ENCODE peak calls at places on chromosomes 13 and 19, in five cellular contexts. W, S, N, P and H are unnamed samples.

GRCh38 chr19:1907563-1908363 is 2.6 kb downstream of the ADAT3 start:
- DNase-seq in W (no peak), S (no peak), N (no peak), P (no peak), H (no peak)

GRCh38 chr13:72221276-72221962 is 354.4 kb upstream of the DACH1 start:
- DNase-seq in W (no peak), S (peak; percentile 83), N (peak; percentile 46), P (peak; percentile 6), H (peak; percentile 28)

GRCh38 chr13:27012482-27013197 is 159.0 kb downstream of the USP12 start:
- DNase-seq in W (no peak), S (no peak), N (no peak), P (no peak), H (no peak)

GRCh38 chr13:93420206-93420605 is 193.6 kb downstream of the GPC6 start:
- DNase-seq in W (no peak), S (no peak), N (no peak), P (no peak), H (no peak)

GRCh38 chr19:36041831-36042230 is 9.2 kb upstream of the CLIP3 start:
- DNase-seq in W (no peak), S (peak; percentile 36), N (no peak), P (no peak), H (no peak)

GRCh38 chr13:48412881-48413351 is at the start of gene LPAR6:
- DNase-seq in W (peak; percentile 35), S (peak; percentile 66), N (no peak), P (no peak), H (no peak)

GRCh38 chr13:29737061-29737460 is 113.4 kb downstream of the UBL3 start:
- DNase-seq in W (no peak), S (no peak), N (no peak), P (no peak), H (no peak)

GRCh38 chr19:16470911-16471811 is 609 bp downstream of the EPS15L1 start:
- DNase-seq in W (no peak), S (peak; percentile 38), N (no peak), P (peak; percentile 42), H (peak; percentile 14)

GRCh38 chr13:112887151-112887550 is 81.9 kb upstream of the MCF2L start:
- DNase-seq in W (no peak), S (no peak), N (no peak), P (no peak), H (no peak)

GRCh38 chr13:48857576-48857975 is 118.1 kb upstream of the FNDC3A start:
- DNase-seq in W (no peak), S (no peak), N (no peak), P (no peak), H (no peak)

GRCh38 chr19:2550431-2551171 is 74.7 kb downstream of the GADD45B start:
- DNase-seq in W (peak; percentile 25), S (no peak), N (no peak), P (no peak), H (peak; percentile 97)

GRCh38 chr19:19480688-19481087 is 34.7 kb downstream of the TSSK6 start:
- DNase-seq in W (no peak), S (no peak), N (no peak), P (peak; percentile 26), H (no peak)

GRCh38 chr13:63979951-63980350 is 2564.3 kb upstream of the PCDH20 start:
- DNase-seq in W (no peak), S (no peak), N (no peak), P (no peak), H (no peak)

GRCh38 chr13:24083141-24083540 is 77.4 kb upstream of the SPATA13 start:
- DNase-seq in W (no peak), S (no peak), N (no peak), P (no peak), H (no peak)

GRCh38 chr13:100039740-100040139 is 49.2 kb upstream of the PCCA start:
- DNase-seq in W (no peak), S (no peak), N (no peak), P (no peak), H (no peak)

GRCh38 chr19:11130824-11131455 is 24.6 kb downstream of the SPC24 start:
- DNase-seq in W (peak; percentile 27), S (peak; percentile 86), N (peak; percentile 79), P (peak; percentile 84), H (peak; percentile 62)

GRCh38 chr19:6022570-6023049 is 44.7 kb upstream of the RANBP3 start:
- DNase-seq in W (no peak), S (no peak), N (no peak), P (no peak), H (no peak)

GRCh38 chr13:85316501-85316900 is 482.7 kb downstream of the SLITRK6 start:
- DNase-seq in W (no peak), S (no peak), N (no peak), P (no peak), H (no peak)

GRCh38 chr19:30795727-30796126 is 423.5 kb downstream of the ZNF536 start:
- DNase-seq in W (no peak), S (no peak), N (no peak), P (no peak), H (no peak)

GRCh38 chr19:31350693-31351211 is 1.5 kb upstream of the TSHZ3 start:
- DNase-seq in W (peak; percentile 23), S (peak; percentile 59), N (peak; percentile 76), P (peak; percentile 46), H (peak; percentile 4)

GRCh38 chr19:1312732-1313694 is 27.3 kb downstream of the EFNA2 start:
- DNase-seq in W (no peak), S (no peak), N (no peak), P (no peak), H (peak; percentile 30)

GRCh38 chr13:113746143-113746525 is 12.9 kb upstream of the TMEM255B start:
- DNase-seq in W (no peak), S (no peak), N (no peak), P (no peak), H (no peak)

GRCh38 chr13:101919541-101920306 is 467.2 kb downstream of the ITGBL1 start:
- DNase-seq in W (no peak), S (no peak), N (peak; percentile 88), P (no peak), H (peak; percentile 45)

GRCh38 chr19:55344444-55344843 is 4.8 kb downstream of the KMT5C start:
- DNase-seq in W (no peak), S (no peak), N (no peak), P (no peak), H (peak; percentile 3)

GRCh38 chr13:45445053-45445452 is 19.7 kb upstream of the COG3 start:
- DNase-seq in W (no peak), S (no peak), N (no peak), P (no peak), H (no peak)

GRCh38 chr19:9793051-9793591 is 24.6 kb upstream of the ZNF846 start:
- DNase-seq in W (peak; percentile 33), S (peak; percentile 69), N (no peak), P (peak; percentile 66), H (no peak)

GRCh38 chr19:11813801-11814706 is at the start of gene ZNF440:
- DNase-seq in W (peak; percentile 89), S (peak; percentile 93), N (peak; percentile 98), P (peak; percentile 95), H (peak; percentile 39)

GRCh38 chr19:33273881-33274662 is 28.3 kb downstream of the CEBPA start:
- DNase-seq in W (no peak), S (peak; percentile 24), N (peak; percentile 29), P (peak; percentile 56), H (no peak)